ENCODE peak calls at places on chromosomes 12 and 14, in four cellular contexts. E, H, X and J are unnamed samples.

GRCh38 chr12:19201653-19202052 is 72.1 kb downstream of the PLEKHA5 start:
- DNase-seq in E (no peak), H (no peak), X (no peak), J (peak; percentile 64)

GRCh38 chr12:100687686-100688085 is 106.9 kb upstream of the ANO4 start:
- DNase-seq in H (no peak), X (no peak), E (no peak), J (no peak)

GRCh38 chr12:115543269-115543668 is 734.2 kb downstream of the MED13L start:
- DNase-seq in X (no peak), E (no peak), H (no peak), J (peak; percentile 3)

GRCh38 chr14:75440733-75441474 is 13.1 kb downstream of the JDP2 start:
- DNase-seq in X (peak; percentile 65), E (no peak), H (peak; percentile 68), J (peak; percentile 55)

GRCh38 chr14:104940526-104941150 is 16.0 kb downstream of the PLD4 start:
- DNase-seq in E (no peak), H (no peak), X (no peak), J (peak; percentile 11)

GRCh38 chr14:79437951-79438350 is 773.4 kb downstream of the DIO2 start:
- DNase-seq in E (no peak), H (no peak), X (no peak), J (no peak)

GRCh38 chr12:62724947-62725447 is 210.0 kb downstream of the PPM1H start:
- DNase-seq in E (peak; percentile 91), H (peak; percentile 92), X (no peak), J (peak; percentile 98)

GRCh38 chr14:104389326-104390220 is 190.0 kb upstream of the C14orf180 start:
- DNase-seq in E (no peak), H (no peak), X (no peak), J (no peak)

GRCh38 chr12:92107621-92108131 is 38.0 kb downstream of the BTG1 start:
- DNase-seq in X (no peak), H (no peak), E (no peak), J (peak; percentile 53)

GRCh38 chr12:29428630-29429029 is 47.7 kb upstream of the ERGIC2 start:
- DNase-seq in E (peak; percentile 66), X (no peak), H (peak; percentile 75), J (peak; percentile 78)

DNA sequence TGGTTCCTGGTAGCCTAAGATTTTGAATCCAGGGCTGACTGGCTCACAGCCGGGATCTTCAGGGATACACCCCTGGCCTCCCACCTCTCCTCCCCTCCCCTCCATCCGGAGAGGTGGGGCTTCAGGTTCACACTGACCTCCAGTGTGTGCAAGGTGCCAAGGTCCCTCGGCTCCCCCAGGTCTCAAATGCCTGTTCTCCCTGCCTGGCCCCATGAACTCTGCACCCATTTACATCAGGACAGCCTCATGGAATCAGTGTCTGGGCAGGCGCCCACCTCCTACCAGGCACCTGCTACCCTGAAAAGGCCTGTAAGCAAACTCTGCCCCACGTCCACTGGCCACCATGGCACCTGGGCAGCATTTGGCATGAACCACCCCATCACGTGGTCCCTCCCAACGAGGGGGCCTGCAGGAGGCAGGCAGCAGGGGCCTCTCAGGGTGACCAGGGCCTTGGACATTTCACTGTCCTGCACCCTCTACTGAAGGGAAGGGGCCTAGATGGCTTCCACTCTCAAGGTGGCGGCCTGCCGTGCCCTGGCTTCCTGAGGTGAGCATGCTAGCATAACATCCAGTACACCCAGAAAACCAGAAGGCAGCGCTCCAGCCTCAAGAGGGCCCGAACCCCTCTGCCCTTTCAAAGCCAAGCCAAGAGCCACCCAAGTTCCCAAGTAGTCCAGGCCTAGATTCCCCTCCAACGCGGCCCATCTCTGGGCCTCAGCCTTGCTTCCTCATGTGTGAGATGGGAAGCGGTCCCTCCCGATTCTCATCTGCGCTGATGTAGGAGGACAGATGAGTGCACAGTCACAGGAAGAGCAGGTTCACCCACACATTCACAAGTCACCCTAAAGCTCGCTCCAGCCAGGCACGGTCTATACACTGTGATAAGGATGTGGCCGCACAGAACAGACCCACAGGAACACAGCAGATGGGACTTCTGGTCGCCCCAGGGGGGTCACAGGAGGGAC is 37.3 kb downstream of the CCDC85C start:
- DNase-seq in X (no peak), H (no peak), E (no peak), J (no peak)
- TF ChIP-seq CTCF in X (no peak), H (no peak), E (no peak), J (no peak)

GRCh38 chr12:95336387-95337067 is 118.9 kb downstream of the VEZT start:
- DNase-seq in H (peak; percentile 89), E (peak; percentile 87), X (peak; percentile 66), J (peak; percentile 88)
- H3K4me3 ChIP-seq in H (no peak overlapping the region), E (no peak overlapping the region), X (no peak overlapping the region), J (no peak overlapping the region)

GRCh38 chr14:59629384-59630158 is 53.0 kb upstream of the CCDC175 start:
- DNase-seq in X (no peak), H (no peak), E (no peak), J (no peak)

GRCh38 chr14:59634617-59635016 is 58.0 kb upstream of the CCDC175 start:
- DNase-seq in H (no peak), X (no peak), E (no peak), J (no peak)

GRCh38 chr14:59630281-59630963 is 53.8 kb upstream of the CCDC175 start:
- DNase-seq in H (peak; percentile 9), E (no peak), X (peak; percentile 41), J (peak; percentile 2)

GRCh38 chr14:59631237-59631636 is 54.6 kb upstream of the CCDC175 start:
- DNase-seq in E (no peak), H (no peak), X (no peak), J (no peak)

DNA sequence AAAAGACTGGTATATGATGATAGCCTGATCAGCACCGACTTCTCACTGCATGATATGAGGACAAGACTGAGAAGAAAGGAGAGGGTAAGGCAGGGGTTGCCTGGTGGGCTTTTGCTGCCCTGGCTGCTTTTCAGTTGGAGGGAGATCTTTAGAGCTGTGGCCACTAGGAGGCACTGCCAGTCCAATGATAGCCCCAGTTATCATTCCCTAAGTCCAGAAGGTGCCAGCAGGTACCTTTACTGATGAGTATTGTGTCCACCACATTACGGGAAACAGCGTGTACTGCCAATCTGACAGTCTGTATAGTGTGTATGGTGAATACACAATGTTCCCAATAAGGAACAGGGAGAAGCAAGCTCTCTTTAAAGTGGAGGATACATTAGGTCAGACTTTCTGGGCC is 55.8 kb upstream of the CCDC175 start:
- DNase-seq in X (no peak), H (peak; percentile 28), E (peak; percentile 13), J (peak; percentile 16)
- TF ChIP-seq CTCF in X (peak; percentile 45), H (peak; percentile 72), E (peak; percentile 68), J (peak; percentile 59)

GRCh38 chr12:57626929-57627445 is 6.0 kb downstream of the B4GALNT1 start:
- DNase-seq in E (no peak), H (no peak), X (no peak), J (no peak)
- H3K4me3 ChIP-seq in E (no peak overlapping the region), H (no peak overlapping the region), X (no peak overlapping the region), J (no peak overlapping the region)

GRCh38 chr12:32106153-32106516 is 512 bp upstream of the BICD1 start:
- DNase-seq in X (no peak), E (no peak), H (no peak), J (no peak)

GRCh38 chr12:32107376-32108267 is 975 bp downstream of the BICD1 start:
- DNase-seq in H (peak; percentile 60), X (no peak), E (peak; percentile 68), J (peak; percentile 49)

GRCh38 chr12:32104572-32105355 is 1.9 kb upstream of the BICD1 start:
- DNase-seq in H (no peak), E (no peak), X (no peak), J (no peak)

GRCh38 chr12:32108829-32109228 is 2.2 kb downstream of the BICD1 start:
- DNase-seq in H (no peak), E (no peak), X (no peak), J (no peak)

DNA sequence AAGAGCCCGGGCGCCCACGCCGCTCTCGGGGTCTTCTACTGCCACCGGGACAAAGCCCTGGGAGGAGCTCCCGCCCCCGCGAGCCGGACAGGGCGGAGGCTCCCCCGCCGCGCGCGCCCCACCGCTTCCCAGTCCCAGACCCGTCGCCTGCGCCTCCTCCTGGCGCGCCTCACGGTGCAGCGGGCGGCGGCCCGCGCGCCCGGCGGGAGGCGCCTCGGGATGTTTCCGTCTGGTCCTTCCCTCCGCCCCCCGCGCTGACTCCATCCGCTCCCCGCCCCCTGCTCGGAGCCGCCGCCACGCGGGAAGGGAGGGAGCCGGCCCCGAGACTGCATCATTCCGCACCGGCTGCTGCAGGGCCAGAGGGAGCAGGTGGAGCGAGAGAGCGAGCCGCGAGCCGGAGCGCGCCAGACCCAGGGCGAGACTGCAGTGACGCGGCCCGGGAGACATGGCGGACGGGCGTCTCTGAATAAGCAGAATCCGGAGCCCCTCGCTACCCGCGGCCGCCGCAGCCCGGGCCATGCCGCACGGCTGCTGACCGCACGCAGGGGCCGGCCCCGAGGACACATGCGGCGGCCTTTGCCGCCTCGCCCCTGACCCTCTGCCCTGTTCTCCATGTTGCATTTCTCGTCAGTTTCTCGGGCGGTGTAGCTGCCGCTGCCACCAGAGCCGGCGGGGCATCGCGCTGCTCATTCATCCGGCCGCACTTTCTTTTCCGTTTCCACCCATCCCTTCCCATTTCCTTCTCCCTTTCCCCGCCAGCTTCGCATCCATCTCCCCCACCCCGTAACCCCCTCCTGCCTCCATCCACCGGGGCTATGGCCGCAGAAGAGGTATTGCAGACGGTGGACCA is at the start of gene BICD1:
- DNase-seq in E (peak; percentile 73), X (peak; percentile 85), H (peak; percentile 92), J (peak; percentile 92)
- TF ChIP-seq CTCF in E (no peak), X (peak; percentile 41), H (peak; percentile 8), J (peak; percentile 31)

GRCh38 chr12:109475121-109475520 is 2.0 kb downstream of the KCTD10 start:
- DNase-seq in X (no peak), E (no peak), H (no peak), J (no peak)

GRCh38 chr12:109475993-109476806 is 900 bp downstream of the KCTD10 start:
- DNase-seq in E (no peak), H (no peak), X (no peak), J (no peak)

GRCh38 chr12:109477963-109478315 is 505 bp downstream of the UBE3B start:
- DNase-seq in H (no peak), X (no peak), E (no peak), J (no peak)

GRCh38 chr12:109476807-109477184 is 304 bp downstream of the KCTD10 start:
- DNase-seq in H (no peak), E (no peak), X (no peak), J (no peak)

GRCh38 chr12:109477185-109477962 is at the start of the genes KCTD10 and UBE3B:
- DNase-seq in E (peak; percentile 78), H (peak; percentile 93), X (peak; percentile 91), J (peak; percentile 94)
- H3K4me3 ChIP-seq in E (peak within 1 kb of the TSS; percentile 93), H (peak within 1 kb of the TSS; percentile 90), X (peak within 1 kb of the TSS; percentile 99), J (peak within 1 kb of the TSS; percentile 98)

GRCh38 chr12:107081778-107082177 is 11.6 kb downstream of the CRY1 start:
- DNase-seq in X (no peak), E (no peak), H (no peak), J (no peak)

DNA sequence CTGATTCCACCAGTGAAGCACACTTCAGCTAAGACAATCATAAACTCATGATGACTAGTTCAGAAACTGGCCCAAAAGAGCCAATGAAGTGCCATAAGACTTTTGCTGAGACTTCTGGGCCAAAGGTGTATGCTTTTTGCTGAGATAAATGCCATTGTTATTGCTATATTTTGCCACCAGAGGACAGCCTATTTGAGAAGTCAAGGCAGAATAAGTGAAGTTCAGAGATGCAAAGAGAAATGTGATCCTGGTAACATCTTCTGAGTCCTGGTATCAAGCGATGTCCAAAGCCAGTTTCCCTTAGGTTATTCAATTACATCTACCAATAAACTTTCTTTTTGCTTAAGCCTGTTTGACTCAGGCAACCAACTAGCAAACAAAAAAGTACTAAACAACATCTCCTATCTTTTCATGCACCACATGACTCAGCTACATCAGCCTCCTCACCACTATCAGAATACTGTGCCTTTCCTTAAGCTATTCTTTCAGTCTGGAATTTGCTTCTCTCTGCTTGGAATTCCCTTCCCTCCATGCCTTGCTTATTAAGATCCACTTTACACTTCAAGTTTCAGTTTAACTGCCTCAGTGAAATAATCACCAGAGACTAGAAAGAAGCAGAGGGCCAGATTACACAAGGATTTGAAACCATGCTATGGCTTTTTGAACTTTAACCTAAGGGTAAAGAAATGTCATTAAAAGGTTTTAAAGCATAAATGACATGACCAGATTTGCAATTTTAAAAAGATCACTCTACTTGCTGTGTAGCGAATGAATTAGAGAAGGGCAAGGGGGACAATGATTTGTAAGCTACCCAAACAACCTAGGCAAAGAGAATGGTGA is 14.0 kb downstream of the CRY1 start:
- DNase-seq in H (peak; percentile 46), X (no peak), E (peak; percentile 43), J (peak; percentile 46)
- TF ChIP-seq CTCF in H (peak; percentile 61), X (peak; percentile 41), E (peak; percentile 64), J (peak; percentile 61)